ENCODE peak calls at places on chromosomes 3 and 15, in seven cellular contexts. G, V, M, Q, B, J and D are unnamed samples.

GRCh38 chr15:59622289-59622688 is 10.7 kb downstream of the GCNT3 start:
- DNase-seq in M (no peak), J (peak), V (no peak), G (peak), B (no peak), Q (peak), D (peak)

GRCh38 chr15:33865416-33865815 is 102.9 kb upstream of the CHRM5 start:
- DNase-seq in B (no peak), J (no peak), M (no peak), V (no peak), Q (no peak), G (no peak), D (no peak)

GRCh38 chr3:161349529-161350278 is 21.6 kb downstream of the SPTSSB start:
- DNase-seq in J (no peak), M (no peak), B (no peak), Q (no peak), V (no peak), G (peak), D (peak)

GRCh38 chr15:60362318-60363023 is 35.3 kb downstream of the ANXA2 start:
- DNase-seq in Q (no peak), V (peak), B (no peak), G (peak), J (no peak), M (no peak), D (peak)

GRCh38 chr3:168654700-168655099 is 559.0 kb upstream of the GOLIM4 start:
- DNase-seq in G (no peak), J (no peak), Q (no peak), B (no peak), M (no peak), V (no peak), D (no peak)

GRCh38 chr15:46617507-46617906 is 982.7 kb downstream of the SQOR start:
- DNase-seq in G (no peak), M (no peak), J (no peak), Q (no peak), B (no peak), V (no peak), D (no peak)

GRCh38 chr15:101613130-101614000 is 38.8 kb downstream of the TM2D3 start:
- DNase-seq in V (no peak), Q (peak), J (no peak), M (no peak), B (peak), G (no peak), D (peak)

GRCh38 chr15:64070965-64071851 is 22.4 kb downstream of the CIAO2A start:
- DNase-seq in Q (peak), B (peak), V (no peak), G (no peak), M (no peak), J (no peak), D (no peak)

GRCh38 chr15:98676586-98677270 is 28.4 kb downstream of the IGF1R start:
- DNase-seq in M (no peak), J (no peak), Q (no peak), G (no peak), B (no peak), V (no peak), D (no peak)

GRCh38 chr15:81493246-81493645 is 119.2 kb upstream of the TMC3 start:
- DNase-seq in B (no peak), V (no peak), M (no peak), J (no peak), G (no peak), Q (no peak), D (no peak)

GRCh38 chr3:52897130-52898109 is at the start of gene STIMATE:
- DNase-seq in J (peak), Q (peak), M (peak), G (peak), B (peak), V (peak), D (peak)

GRCh38 chr15:60155661-60156060 is 151.6 kb downstream of the FOXB1 start:
- DNase-seq in M (no peak), J (no peak), V (no peak), G (no peak), Q (no peak), B (no peak), D (no peak)

GRCh38 chr3:8681349-8681748 is 36.8 kb upstream of the SSUH2 start:
- DNase-seq in B (no peak), Q (no peak), V (no peak), M (no peak), J (no peak), G (no peak), D (no peak)

GRCh38 chr3:142232340-142232739 is 7.0 kb upstream of the GK5 start:
- DNase-seq in V (no peak), M (no peak), J (no peak), B (no peak), G (no peak), Q (no peak), D (no peak)

GRCh38 chr15:69509131-69509530 is 56.5 kb downstream of the RPLP1 start:
- DNase-seq in B (no peak), G (no peak), J (no peak), V (no peak), M (no peak), Q (no peak), D (no peak)

GRCh38 chr3:48748754-48749153 is 31.7 kb upstream of the IP6K2 start:
- DNase-seq in M (no peak), V (no peak), B (no peak), J (no peak), G (no peak), Q (no peak), D (no peak)

GRCh38 chr3:123818324-123818920 is 65.7 kb downstream of the MYLK start:
- DNase-seq in J (no peak), V (no peak), M (no peak), B (no peak), Q (no peak), G (no peak), D (peak)

GRCh38 chr3:119240101-119240581 is 537 bp downstream of the B4GALT4 start:
- DNase-seq in V (no peak), Q (peak), G (no peak), M (no peak), J (peak), B (peak), D (peak)

GRCh38 chr3:162391301-162391700 is 894.7 kb downstream of the OTOL1 start:
- DNase-seq in Q (no peak), M (no peak), V (no peak), J (no peak), G (no peak), B (no peak), D (no peak)

GRCh38 chr15:90617171-90617570 is 87.4 kb downstream of the CRTC3 start:
- DNase-seq in M (no peak), V (no peak), J (no peak), B (no peak), Q (no peak), G (no peak), D (no peak)

GRCh38 chr3:141076026-141076797 is 25.1 kb downstream of the SPSB4 start:
- DNase-seq in V (no peak), Q (peak), G (peak), M (no peak), J (no peak), B (no peak), D (no peak)

GRCh38 chr3:128313181-128313725 is 153.4 kb downstream of the DNAJB8 start:
- DNase-seq in Q (no peak), V (no peak), B (no peak), G (peak), J (no peak), M (no peak), D (no peak)

GRCh38 chr3:12574656-12575055 is 17.8 kb downstream of the MKRN2 start:
- DNase-seq in V (no peak), Q (no peak), B (no peak), G (no peak), M (no peak), J (no peak), D (no peak)

GRCh38 chr3:170330366-170330765 is 27.1 kb upstream of the SKIL start:
- DNase-seq in G (no peak), M (no peak), B (no peak), V (no peak), J (no peak), Q (peak), D (no peak)

GRCh38 chr15:33007295-33007855 is 187.1 kb downstream of the FMN1 start:
- DNase-seq in J (peak), B (no peak), V (no peak), G (no peak), M (no peak), Q (no peak), D (peak)

GRCh38 chr3:82475306-82475705 is 713.9 kb upstream of the GBE1 start:
- DNase-seq in M (no peak), Q (no peak), G (no peak), J (no peak), B (no peak), V (no peak), D (no peak)

GRCh38 chr15:82306791-82307713 is 42.2 kb downstream of the GOLGA6L10 start:
- DNase-seq in V (no peak), B (no peak), M (no peak), J (no peak), G (no peak), Q (no peak), D (no peak)

GRCh38 chr15:47715856-47716445 is 1.4 kb upstream of the SEMA6D start:
- DNase-seq in Q (peak), V (no peak), J (no peak), B (peak), M (no peak), G (no peak), D (no peak)

GRCh38 chr15:78978601-78979179 is 33.8 kb upstream of the CTSH start:
- DNase-seq in V (no peak), M (no peak), J (no peak), G (no peak), Q (no peak), B (no peak), D (no peak)

GRCh38 chr15:96560246-96560895 is 229.9 kb downstream of the NR2F2 start:
- DNase-seq in Q (no peak), V (no peak), G (no peak), M (no peak), J (no peak), B (no peak), D (no peak)

GRCh38 chr15:32994810-32995424 is 199.6 kb downstream of the FMN1 start:
- DNase-seq in M (no peak), V (no peak), B (no peak), G (no peak), Q (no peak), J (no peak), D (no peak)